ENCODE peak calls at places on chromosomes 5 and 9, in eight cellular contexts. One of them, this sample, is unnamed.

GRCh38 chr9:137793196-137793841 is 84.3 kb upstream of the CACNA1B start:
- DNase-seq in stomach: no peak
- DNase-seq in GM12878: no peak
- DNase-seq in cardiac muscle cell: no peak
- DNase-seq in mucosa of descending colon: no peak
- DNase-seq in spleen: no peak
- DNase-seq in GM20000: no peak
- DNase-seq in endothelial cell: no peak
- DNase-seq in this sample: no peak

GRCh38 chr9:81969971-81970370 is 18.6 kb upstream of the SPATA31D1 start:
- DNase-seq in stomach: no peak
- DNase-seq in GM12878: no peak
- DNase-seq in cardiac muscle cell: no peak
- DNase-seq in mucosa of descending colon: no peak
- DNase-seq in spleen: no peak
- DNase-seq in GM20000: no peak
- DNase-seq in endothelial cell: no peak
- DNase-seq in this sample: no peak

GRCh38 chr9:70297141-70297540 is 38.4 kb downstream of the SMC5 start:
- DNase-seq in stomach: no peak
- DNase-seq in GM12878: no peak
- DNase-seq in cardiac muscle cell: no peak
- DNase-seq in mucosa of descending colon: no peak
- DNase-seq in spleen: no peak
- DNase-seq in GM20000: no peak
- DNase-seq in endothelial cell: no peak
- DNase-seq in this sample: no peak

GRCh38 chr9:122186301-122186700 is 26.6 kb downstream of the MORN5 start:
- DNase-seq in stomach: peak
- DNase-seq in GM12878: no peak
- DNase-seq in cardiac muscle cell: peak
- DNase-seq in mucosa of descending colon: peak
- DNase-seq in spleen: peak
- DNase-seq in GM20000: no peak
- DNase-seq in endothelial cell: peak
- DNase-seq in this sample: no peak

GRCh38 chr9:4553951-4554381 is 63.7 kb downstream of the SLC1A1 start:
- DNase-seq in stomach: no peak
- DNase-seq in GM12878: no peak
- DNase-seq in cardiac muscle cell: no peak
- DNase-seq in mucosa of descending colon: no peak
- DNase-seq in spleen: no peak
- DNase-seq in GM20000: no peak
- DNase-seq in endothelial cell: no peak
- DNase-seq in this sample: no peak

GRCh38 chr5:140432916-140433315 is 31.3 kb downstream of the ANKHD1 start:
- DNase-seq in stomach: no peak
- DNase-seq in GM12878: no peak
- DNase-seq in cardiac muscle cell: no peak
- DNase-seq in mucosa of descending colon: no peak
- DNase-seq in spleen: no peak
- DNase-seq in GM20000: no peak
- DNase-seq in endothelial cell: no peak
- DNase-seq in this sample: no peak

GRCh38 chr5:13821366-13821765 is 123.1 kb downstream of the DNAH5 start:
- DNase-seq in stomach: no peak
- DNase-seq in GM12878: no peak
- DNase-seq in cardiac muscle cell: no peak
- DNase-seq in mucosa of descending colon: no peak
- DNase-seq in spleen: no peak
- DNase-seq in GM20000: no peak
- DNase-seq in endothelial cell: no peak
- DNase-seq in this sample: no peak

GRCh38 chr5:59660737-59661136 is 232.8 kb downstream of the PDE4D start:
- DNase-seq in stomach: no peak
- DNase-seq in GM12878: no peak
- DNase-seq in cardiac muscle cell: peak
- DNase-seq in mucosa of descending colon: no peak
- DNase-seq in spleen: no peak
- DNase-seq in GM20000: peak
- DNase-seq in endothelial cell: no peak
- DNase-seq in this sample: peak

GRCh38 chr5:54718647-54719046 is 201.1 kb downstream of the SNX18 start:
- DNase-seq in stomach: peak
- DNase-seq in GM12878: no peak
- DNase-seq in cardiac muscle cell: peak
- DNase-seq in mucosa of descending colon: no peak
- DNase-seq in spleen: no peak
- DNase-seq in GM20000: no peak
- DNase-seq in endothelial cell: no peak
- DNase-seq in this sample: no peak

GRCh38 chr9:35500130-35500748 is 10.3 kb downstream of the RUSC2 start:
- DNase-seq in stomach: no peak
- DNase-seq in GM12878: no peak
- DNase-seq in cardiac muscle cell: no peak
- DNase-seq in mucosa of descending colon: no peak
- DNase-seq in spleen: no peak
- DNase-seq in GM20000: no peak
- DNase-seq in endothelial cell: no peak
- DNase-seq in this sample: no peak

GRCh38 chr5:115381911-115382662 is 85.6 kb upstream of the CCDC112 start:
- DNase-seq in stomach: no peak
- DNase-seq in GM12878: no peak
- DNase-seq in cardiac muscle cell: no peak
- DNase-seq in mucosa of descending colon: no peak
- DNase-seq in spleen: no peak
- DNase-seq in GM20000: no peak
- DNase-seq in endothelial cell: no peak
- DNase-seq in this sample: no peak

GRCh38 chr9:2732492-2732891 is 15.2 kb downstream of the KCNV2 start:
- DNase-seq in stomach: no peak
- DNase-seq in GM12878: no peak
- DNase-seq in cardiac muscle cell: no peak
- DNase-seq in mucosa of descending colon: no peak
- DNase-seq in spleen: no peak
- DNase-seq in GM20000: no peak
- DNase-seq in endothelial cell: no peak
- DNase-seq in this sample: no peak

GRCh38 chr5:98581416-98581999 is 192.0 kb upstream of the RGMB start:
- DNase-seq in stomach: no peak
- DNase-seq in GM12878: no peak
- DNase-seq in cardiac muscle cell: no peak
- DNase-seq in mucosa of descending colon: no peak
- DNase-seq in spleen: no peak
- DNase-seq in GM20000: no peak
- DNase-seq in endothelial cell: no peak
- DNase-seq in this sample: no peak

GRCh38 chr9:99234618-99235017 is 12.5 kb downstream of the SEC61B start:
- DNase-seq in stomach: no peak
- DNase-seq in GM12878: no peak
- DNase-seq in cardiac muscle cell: no peak
- DNase-seq in mucosa of descending colon: no peak
- DNase-seq in spleen: no peak
- DNase-seq in GM20000: no peak
- DNase-seq in endothelial cell: no peak
- DNase-seq in this sample: no peak

GRCh38 chr9:1400983-1401382 is 350.8 kb downstream of the DMRT2 start:
- DNase-seq in stomach: no peak
- DNase-seq in GM12878: no peak
- DNase-seq in cardiac muscle cell: peak
- DNase-seq in mucosa of descending colon: no peak
- DNase-seq in spleen: no peak
- DNase-seq in GM20000: no peak
- DNase-seq in endothelial cell: peak
- DNase-seq in this sample: no peak

GRCh38 chr5:139210585-139210984 is 12.4 kb upstream of the SIL1 start:
- DNase-seq in stomach: no peak
- DNase-seq in GM12878: no peak
- DNase-seq in cardiac muscle cell: no peak
- DNase-seq in mucosa of descending colon: no peak
- DNase-seq in spleen: peak
- DNase-seq in GM20000: no peak
- DNase-seq in endothelial cell: no peak
- DNase-seq in this sample: no peak

GRCh38 chr5:126438871-126439270 is 15.7 kb downstream of the GRAMD2B start:
- DNase-seq in stomach: no peak
- DNase-seq in GM12878: no peak
- DNase-seq in cardiac muscle cell: no peak
- DNase-seq in mucosa of descending colon: no peak
- DNase-seq in spleen: no peak
- DNase-seq in GM20000: no peak
- DNase-seq in endothelial cell: no peak
- DNase-seq in this sample: no peak

GRCh38 chr5:150631326-150631701 is 9.1 kb upstream of the SYNPO start:
- DNase-seq in stomach: no peak
- DNase-seq in GM12878: no peak
- DNase-seq in cardiac muscle cell: no peak
- DNase-seq in mucosa of descending colon: no peak
- DNase-seq in spleen: no peak
- DNase-seq in GM20000: no peak
- DNase-seq in endothelial cell: no peak
- DNase-seq in this sample: no peak
- TF ChIP-seq CTCF in stomach: no peak
- TF ChIP-seq CTCF in GM12878: no peak
- TF ChIP-seq CTCF in cardiac muscle cell: no peak
- TF ChIP-seq CTCF in mucosa of descending colon: no peak
- TF ChIP-seq CTCF in spleen: no peak
- TF ChIP-seq CTCF in GM20000: no peak
- TF ChIP-seq CTCF in endothelial cell: no peak
- TF ChIP-seq CTCF in this sample: no peak

GRCh38 chr9:33013962-33014664 is 11.0 kb upstream of the DNAJA1 start:
- DNase-seq in stomach: no peak
- DNase-seq in GM12878: no peak
- DNase-seq in cardiac muscle cell: no peak
- DNase-seq in mucosa of descending colon: no peak
- DNase-seq in spleen: no peak
- DNase-seq in GM20000: no peak
- DNase-seq in endothelial cell: no peak
- DNase-seq in this sample: no peak
- TF ChIP-seq CTCF in stomach: no peak
- TF ChIP-seq CTCF in GM12878: no peak
- TF ChIP-seq CTCF in cardiac muscle cell: no peak
- TF ChIP-seq CTCF in mucosa of descending colon: no peak
- TF ChIP-seq CTCF in spleen: no peak
- TF ChIP-seq CTCF in GM20000: no peak
- TF ChIP-seq CTCF in endothelial cell: no peak
- TF ChIP-seq CTCF in this sample: no peak

DNA sequence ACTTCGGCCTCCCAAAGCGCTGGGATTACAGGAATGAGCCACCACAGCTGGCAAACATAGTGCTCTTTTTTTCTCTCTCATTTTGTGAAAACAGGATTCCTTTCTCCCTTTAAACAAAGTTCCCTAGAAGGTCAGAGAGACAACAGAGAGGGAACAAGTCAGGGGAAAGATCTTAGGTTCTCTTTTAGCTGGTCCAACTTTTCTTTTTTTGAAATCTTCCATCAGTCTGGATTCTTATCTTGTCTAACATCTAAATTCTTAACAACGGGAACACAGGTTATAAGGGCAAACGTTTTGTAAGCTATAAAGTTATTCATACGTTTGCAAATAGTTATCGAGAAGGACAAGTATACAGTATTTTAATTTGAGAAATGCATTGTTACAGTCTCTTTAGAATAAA is 224.1 kb upstream of the TBCA start:
- DNase-seq in stomach: no peak
- DNase-seq in GM12878: no peak
- DNase-seq in cardiac muscle cell: no peak
- DNase-seq in mucosa of descending colon: no peak
- DNase-seq in spleen: no peak
- DNase-seq in GM20000: no peak
- DNase-seq in endothelial cell: no peak
- DNase-seq in this sample: no peak
- TF ChIP-seq CTCF in stomach: no peak
- TF ChIP-seq CTCF in GM12878: no peak
- TF ChIP-seq CTCF in cardiac muscle cell: no peak
- TF ChIP-seq CTCF in mucosa of descending colon: no peak
- TF ChIP-seq CTCF in spleen: no peak
- TF ChIP-seq CTCF in GM20000: no peak
- TF ChIP-seq CTCF in endothelial cell: no peak
- TF ChIP-seq CTCF in this sample: no peak

GRCh38 chr5:6525910-6526309 is 77.3 kb downstream of the UBE2QL1 start:
- DNase-seq in stomach: peak
- DNase-seq in GM12878: no peak
- DNase-seq in cardiac muscle cell: peak
- DNase-seq in mucosa of descending colon: no peak
- DNase-seq in spleen: no peak
- DNase-seq in GM20000: peak
- DNase-seq in endothelial cell: peak
- DNase-seq in this sample: no peak
- TF ChIP-seq CTCF in stomach: peak
- TF ChIP-seq CTCF in GM12878: peak
- TF ChIP-seq CTCF in cardiac muscle cell: peak
- TF ChIP-seq CTCF in mucosa of descending colon: no peak
- TF ChIP-seq CTCF in spleen: no peak
- TF ChIP-seq CTCF in GM20000: peak
- TF ChIP-seq CTCF in endothelial cell: peak
- TF ChIP-seq CTCF in this sample: peak